ENCODE peak calls at places on chromosomes 4 and X, in eight cellular contexts. Z is stomach, K is transverse colon, A is ovary, Y is K562, P is A549, I is tibial nerve, E is upper lobe of left lung. F is an unnamed sample.

GRCh38 chr4:86893136-86893535 is 914 bp upstream of the C4orf36 start:
- DNase-seq in Z (no peak), K (no peak), A (no peak), Y (no peak), P (no peak), I (no peak), E (peak), F (no peak)

GRCh38 chrX:38285649-38286048 is 41.7 kb downstream of the RPGR start:
- DNase-seq in Z (no peak), K (no peak), A (no peak), Y (no peak), P (no peak), I (no peak), E (no peak), F (no peak)

GRCh38 chr4:176782191-176782590 is 10.5 kb downstream of the VEGFC start:
- DNase-seq in Z (no peak), K (no peak), A (no peak), Y (no peak), P (no peak), I (no peak), E (no peak), F (no peak)

GRCh38 chr4:181569553-181569952 is 673.6 kb upstream of the TENM3 start:
- DNase-seq in Z (no peak), K (no peak), A (no peak), Y (no peak), P (peak), I (no peak), E (no peak), F (no peak)

GRCh38 chr4:39169426-39169825 is 12.9 kb upstream of the WDR19 start:
- DNase-seq in Z (no peak), K (no peak), A (no peak), Y (no peak), P (no peak), I (no peak), E (no peak), F (no peak)

GRCh38 chr4:68267433-68267944 is 22.0 kb upstream of the TMPRSS11B start:
- DNase-seq in Z (no peak), K (no peak), A (no peak), Y (no peak), P (peak), I (no peak), E (no peak), F (no peak)

GRCh38 chrX:133191739-133192039 is 26.5 kb downstream of the TFDP3 start:
- DNase-seq in Z (no peak), K (no peak), A (no peak), Y (no peak), P (no peak), I (no peak), E (no peak), F (no peak)

GRCh38 chrX:154696328-154697045 is 43.1 kb upstream of the CTAG2 start:
- DNase-seq in Z (no peak), K (no peak), A (no peak), Y (no peak), P (peak), I (no peak), E (no peak), F (no peak)

GRCh38 chr4:185685804-185686203 is 126.2 kb downstream of the SORBS2 start:
- DNase-seq in Z (no peak), K (no peak), A (no peak), Y (no peak), P (no peak), I (no peak), E (no peak), F (no peak)

DNA sequence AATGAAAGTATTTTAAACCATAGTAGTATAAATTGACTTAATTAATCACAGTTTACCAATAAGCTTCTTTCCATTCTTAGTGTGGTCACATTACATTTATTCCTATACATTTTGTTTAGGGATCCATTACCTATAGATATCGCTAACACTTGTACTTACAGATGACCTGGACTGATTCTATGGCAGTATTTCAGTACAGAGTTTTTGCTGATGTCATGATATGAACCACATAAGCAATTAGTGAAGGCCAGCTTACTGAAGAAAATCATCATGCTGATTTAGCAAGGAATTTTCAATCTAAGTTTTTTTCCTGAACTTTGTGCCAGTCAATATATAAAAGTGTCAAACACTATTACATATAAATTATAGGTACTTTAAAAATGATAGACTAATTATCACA is 113.4 kb upstream of the HPGD start:
- DNase-seq in Z (no peak), K (no peak), A (no peak), Y (no peak), P (no peak), I (no peak), E (no peak), F (no peak)
- TF ChIP-seq EP300 in Z (no peak), K (no peak), A (no peak), Y (no peak), P (no peak), I (no peak), E (no peak), F (no peak)

DNA sequence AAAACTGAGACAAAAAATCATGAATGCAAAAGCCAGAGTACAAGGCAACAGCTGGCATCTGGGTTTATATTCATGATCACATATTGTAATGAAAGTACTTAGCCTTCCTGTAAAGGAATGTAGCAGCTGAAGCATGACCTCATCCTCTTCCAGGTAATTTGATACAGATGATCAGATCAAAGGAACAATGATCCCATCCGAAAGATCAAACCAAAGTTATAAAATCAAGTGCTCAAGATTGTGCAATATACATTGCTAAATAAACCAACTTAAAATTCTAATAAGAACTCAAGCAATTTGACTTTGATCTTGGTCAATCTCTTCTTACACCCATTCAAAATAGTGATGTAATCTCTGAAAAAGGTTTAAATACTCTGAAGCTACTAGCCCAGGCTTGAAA is 113.1 kb upstream of the INPP4B start:
- DNase-seq in Z (no peak), K (no peak), A (no peak), Y (no peak), P (no peak), I (no peak), E (no peak), F (no peak)
- TF ChIP-seq EP300 in Z (no peak), K (no peak), A (no peak), Y (no peak), P (no peak), I (no peak), E (no peak), F (no peak)

GRCh38 chrX:17521871-17522693 is 147.1 kb downstream of the NHS start:
- DNase-seq in Z (no peak), K (peak), A (peak), Y (peak), P (peak), I (no peak), E (no peak), F (no peak)

GRCh38 chrX:17527135-17527701 is 152.2 kb downstream of the NHS start:
- DNase-seq in Z (peak), K (no peak), A (peak), Y (no peak), P (no peak), I (peak), E (no peak), F (no peak)

GRCh38 chrX:17525762-17526555 is 151.0 kb downstream of the NHS start:
- DNase-seq in Z (no peak), K (no peak), A (no peak), Y (no peak), P (no peak), I (no peak), E (no peak), F (no peak)

GRCh38 chrX:17527932-17528331 is 152.9 kb downstream of the NHS start:
- DNase-seq in Z (no peak), K (no peak), A (no peak), Y (no peak), P (no peak), I (peak), E (no peak), F (no peak)

GRCh38 chrX:17525266-17525665 is 150.3 kb downstream of the NHS start:
- DNase-seq in Z (no peak), K (no peak), A (no peak), Y (no peak), P (no peak), I (no peak), E (no peak), F (no peak)
- TF ChIP-seq EP300 in Z (no peak), K (no peak), A (no peak), Y (no peak), P (no peak), I (no peak), E (no peak), F (no peak)

GRCh38 chr4:7212921-7213320 is 20.6 kb downstream of the SORCS2 start:
- DNase-seq in Z (no peak), K (peak), A (no peak), Y (no peak), P (no peak), I (no peak), E (no peak), F (no peak)

GRCh38 chr4:7210818-7211217 is 18.5 kb downstream of the SORCS2 start:
- DNase-seq in Z (no peak), K (no peak), A (no peak), Y (no peak), P (peak), I (no peak), E (no peak), F (no peak)

GRCh38 chr4:7214359-7214758 is 22.0 kb downstream of the SORCS2 start:
- DNase-seq in Z (no peak), K (no peak), A (no peak), Y (no peak), P (no peak), I (no peak), E (no peak), F (no peak)

GRCh38 chr4:7213802-7214201 is 21.5 kb downstream of the SORCS2 start:
- DNase-seq in Z (no peak), K (no peak), A (no peak), Y (no peak), P (no peak), I (no peak), E (no peak), F (no peak)

DNA sequence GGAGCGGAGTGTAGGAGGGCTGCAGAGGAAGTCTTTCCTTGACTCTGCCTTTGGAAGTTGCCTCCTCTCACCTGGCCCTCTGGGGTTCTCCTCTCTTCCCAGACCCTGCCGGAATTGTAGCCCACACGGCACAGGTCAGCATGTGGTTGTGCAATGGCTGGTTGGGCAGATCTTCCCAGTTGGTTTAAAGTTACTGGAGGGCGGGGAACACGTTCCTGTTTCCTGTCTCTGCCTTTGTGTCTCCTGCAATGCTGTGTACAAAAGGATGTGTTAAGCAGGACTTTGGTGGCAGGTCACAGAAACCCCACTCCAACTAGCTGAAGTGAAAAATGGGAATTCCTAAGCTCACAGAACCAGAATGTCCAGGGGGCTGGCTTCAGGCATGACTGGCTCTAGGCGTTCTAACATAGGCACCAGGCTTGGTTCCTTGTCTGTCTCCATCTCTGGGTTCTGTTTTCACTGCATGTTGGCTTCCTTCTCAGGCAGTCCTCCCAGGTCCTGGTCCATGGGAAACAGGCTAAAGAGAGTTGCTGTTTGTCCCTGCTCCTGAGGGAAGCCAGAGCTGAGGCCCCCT is 19.9 kb downstream of the SORCS2 start:
- DNase-seq in Z (no peak), K (no peak), A (no peak), Y (no peak), P (no peak), I (no peak), E (no peak), F (no peak)
- TF ChIP-seq EP300 in Z (no peak), K (no peak), A (no peak), Y (no peak), P (no peak), I (no peak), E (no peak), F (no peak)

GRCh38 chr4:1675136-1675801 is 8.8 kb downstream of the FAM53A start:
- DNase-seq in Z (no peak), K (no peak), A (no peak), Y (no peak), P (no peak), I (no peak), E (no peak), F (no peak)

GRCh38 chr4:1674682-1675081 is 9.4 kb downstream of the FAM53A start:
- DNase-seq in Z (no peak), K (no peak), A (no peak), Y (no peak), P (no peak), I (no peak), E (no peak), F (no peak)

GRCh38 chr4:1678244-1678643 is 5.9 kb downstream of the FAM53A start:
- DNase-seq in Z (no peak), K (no peak), A (no peak), Y (no peak), P (no peak), I (no peak), E (no peak), F (no peak)

GRCh38 chr4:1675802-1676137 is 8.3 kb downstream of the FAM53A start:
- DNase-seq in Z (no peak), K (no peak), A (no peak), Y (no peak), P (no peak), I (no peak), E (peak), F (no peak)

GRCh38 chr4:1676605-1677525 is 7.2 kb downstream of the FAM53A start:
- DNase-seq in Z (no peak), K (no peak), A (no peak), Y (peak), P (no peak), I (no peak), E (peak), F (no peak)
- TF ChIP-seq EP300 in Z (no peak), K (no peak), A (no peak), Y (no peak), P (no peak), I (no peak), E (no peak), F (no peak)

DNA sequence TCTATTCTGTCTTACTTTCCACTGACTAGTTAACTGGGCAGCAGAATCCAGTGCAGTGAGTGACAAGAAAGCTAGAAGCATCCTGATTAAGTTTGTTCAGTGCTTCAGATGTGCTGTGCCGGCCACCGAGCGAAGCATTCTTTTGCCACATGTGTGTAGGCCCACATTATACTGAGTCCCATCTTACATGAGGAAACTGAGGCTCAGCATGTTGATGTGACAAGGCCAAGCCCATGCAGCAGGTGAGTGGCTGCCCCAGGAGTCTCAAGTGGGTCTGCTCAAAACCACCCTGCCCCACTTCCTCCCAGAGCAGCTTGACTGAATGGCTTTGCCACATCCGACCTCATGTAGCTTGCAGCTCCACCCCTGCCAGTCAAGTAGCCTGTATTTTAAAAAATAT is 50.5 kb downstream of the RHOH start:
- DNase-seq in Z (no peak), K (peak), A (no peak), Y (no peak), P (no peak), I (no peak), E (no peak), F (no peak)
- TF ChIP-seq EP300 in Z (no peak), K (no peak), A (no peak), Y (no peak), P (no peak), I (no peak), E (no peak), F (no peak)

GRCh38 chr4:128553665-128554515 is 255.6 kb upstream of the JADE1 start:
- DNase-seq in Z (no peak), K (no peak), A (no peak), Y (no peak), P (peak), I (no peak), E (no peak), F (no peak)
- TF ChIP-seq EP300 in Z (no peak), K (no peak), A (no peak), Y (no peak), P (no peak), I (no peak), E (no peak), F (no peak)

GRCh38 chr4:157280673-157281072 is 60.1 kb downstream of the GRIA2 start:
- DNase-seq in Z (no peak), K (no peak), A (no peak), Y (no peak), P (no peak), I (no peak), E (no peak), F (no peak)
- TF ChIP-seq EP300 in Z (no peak), K (no peak), A (no peak), Y (no peak), P (no peak), I (no peak), E (no peak), F (no peak)